ENCODE peak calls at places on chromosome 14, in ten cellular contexts. B is GM13976; K is CD8-positive, alpha-beta T cell; A is RWPE2; M is GM10248; C is H1; E is omental fat pad; S is stomach; J is ovary; H is A549. Q is an unnamed sample.

GRCh38 chr14:60349663-60350365 is 100.8 kb downstream of the PPM1A start:
- DNase-seq in A (no peak), B (peak; percentile 58), E (no peak), C (peak; percentile 57), J (peak; percentile 22), M (peak; percentile 54), S (peak; percentile 33), H (peak; percentile 56), K (no peak), Q (no peak)

GRCh38 chr14:71711131-71711530 is 221.1 kb upstream of the RGS6 start:
- DNase-seq in S (no peak), H (no peak), K (no peak), E (no peak), J (no peak), B (no peak), C (no peak), M (no peak), A (no peak), Q (no peak)

GRCh38 chr14:81829447-81829846 is 295.8 kb upstream of the SEL1L start:
- DNase-seq in M (no peak), K (no peak), A (peak; percentile 52), H (no peak), S (no peak), J (no peak), E (no peak), C (no peak), B (no peak), Q (peak; percentile 73)

GRCh38 chr14:85415015-85415712 is 114.8 kb upstream of the FLRT2 start:
- DNase-seq in H (peak; percentile 85), S (no peak), K (no peak), C (peak; percentile 45), E (no peak), A (peak; percentile 92), M (no peak), J (peak; percentile 64), B (no peak), Q (no peak)

GRCh38 chr14:90616313-90616712 is 199.9 kb downstream of the TTC7B start:
- DNase-seq in H (no peak), J (no peak), E (no peak), A (no peak), K (no peak), B (no peak), M (no peak), S (no peak), C (no peak), Q (no peak)

GRCh38 chr14:100471451-100472093 is 115.6 kb downstream of the BEGAIN start:
- DNase-seq in B (no peak), S (no peak), E (no peak), M (no peak), C (no peak), J (no peak), A (no peak), H (no peak), K (no peak), Q (no peak)

GRCh38 chr14:100192250-100192671 is 32.8 kb upstream of the DEGS2 start:
- DNase-seq in S (no peak), E (no peak), B (no peak), M (no peak), H (no peak), C (peak; percentile 55), K (no peak), A (no peak), J (peak; percentile 59), Q (no peak)

GRCh38 chr14:104876251-104876699 is 11.2 kb downstream of the CEP170B start:
- DNase-seq in J (no peak), S (no peak), H (peak; percentile 28), M (peak; percentile 71), B (peak; percentile 83), K (peak; percentile 28), C (peak; percentile 92), E (no peak), A (no peak), Q (no peak)

GRCh38 chr14:46250113-46250703 is 401.4 kb downstream of the RPL10L start:
- DNase-seq in J (no peak), B (peak; percentile 20), H (peak; percentile 0), C (no peak), A (no peak), K (no peak), S (no peak), M (no peak), E (no peak), Q (no peak)

GRCh38 chr14:87908591-87908990 is 84.4 kb downstream of the GALC start:
- DNase-seq in J (no peak), A (no peak), E (no peak), M (no peak), S (no peak), C (no peak), H (no peak), B (no peak), K (no peak), Q (no peak)

GRCh38 chr14:62847168-62847567 is 198.1 kb downstream of the KCNH5 start:
- DNase-seq in H (no peak), B (no peak), J (no peak), C (no peak), A (no peak), S (no peak), K (no peak), M (no peak), E (no peak), Q (no peak)

GRCh38 chr14:67879026-67879425 is 59.4 kb downstream of the RAD51B start:
- DNase-seq in C (no peak), E (no peak), B (no peak), M (no peak), J (no peak), S (no peak), A (no peak), H (no peak), K (no peak), Q (no peak)

GRCh38 chr14:69072584-69072983 is 80.3 kb downstream of the DCAF5 start:
- DNase-seq in S (no peak), C (no peak), E (no peak), H (no peak), K (no peak), J (no peak), B (no peak), A (no peak), M (no peak), Q (no peak)

GRCh38 chr14:67977468-67978034 is 158.0 kb downstream of the RAD51B start:
- DNase-seq in M (no peak), K (no peak), H (no peak), J (no peak), E (no peak), B (no peak), C (no peak), A (no peak), S (no peak), Q (no peak)

GRCh38 chr14:94936901-94937321 is 167.0 kb upstream of the GSC start:
- DNase-seq in B (no peak), S (peak; percentile 28), H (no peak), E (no peak), M (no peak), C (no peak), J (peak; percentile 48), K (no peak), A (no peak), Q (no peak)

GRCh38 chr14:93939304-93940229 is 12.4 kb downstream of the FAM181A start:
- DNase-seq in C (peak; percentile 99), M (peak; percentile 91), E (peak; percentile 72), B (peak; percentile 93), A (no peak), J (peak; percentile 47), S (peak; percentile 84), H (peak; percentile 84), K (peak; percentile 85), Q (no peak)

GRCh38 chr14:74512431-74512830 is 18.9 kb downstream of the ISCA2 start:
- DNase-seq in B (no peak), H (no peak), K (no peak), E (no peak), A (peak; percentile 28), S (no peak), M (no peak), C (no peak), J (no peak), Q (no peak)

GRCh38 chr14:25049127-25049558 is 804 bp downstream of the STXBP6 start:
- DNase-seq in S (no peak), J (no peak), A (no peak), K (no peak), M (no peak), C (peak; percentile 76), E (no peak), B (no peak), H (no peak), Q (no peak)

GRCh38 chr14:103613517-103613916 is 15.5 kb upstream of the KLC1 start:
- DNase-seq in H (no peak), M (no peak), B (no peak), S (no peak), E (no peak), A (no peak), K (no peak), J (no peak), C (no peak), Q (no peak)

GRCh38 chr14:28344381-28344780 is 422.2 kb upstream of the FOXG1 start:
- DNase-seq in S (no peak), B (no peak), J (no peak), C (no peak), A (no peak), K (no peak), E (no peak), H (no peak), M (no peak), Q (no peak)
- TF ChIP-seq CTCF in S (no peak), B (no peak), J (no peak), C (no peak), A (no peak), K (no peak), E (no peak), H (no peak), M (no peak), Q (no peak)

GRCh38 chr14:80493620-80494019 is 282.3 kb upstream of the DIO2 start:
- DNase-seq in K (no peak), M (no peak), J (no peak), C (no peak), E (no peak), S (no peak), A (no peak), B (no peak), H (no peak), Q (no peak)
- TF ChIP-seq CTCF in K (no peak), M (no peak), J (no peak), C (no peak), E (no peak), S (no peak), A (no peak), B (no peak), H (no peak), Q (no peak)

DNA sequence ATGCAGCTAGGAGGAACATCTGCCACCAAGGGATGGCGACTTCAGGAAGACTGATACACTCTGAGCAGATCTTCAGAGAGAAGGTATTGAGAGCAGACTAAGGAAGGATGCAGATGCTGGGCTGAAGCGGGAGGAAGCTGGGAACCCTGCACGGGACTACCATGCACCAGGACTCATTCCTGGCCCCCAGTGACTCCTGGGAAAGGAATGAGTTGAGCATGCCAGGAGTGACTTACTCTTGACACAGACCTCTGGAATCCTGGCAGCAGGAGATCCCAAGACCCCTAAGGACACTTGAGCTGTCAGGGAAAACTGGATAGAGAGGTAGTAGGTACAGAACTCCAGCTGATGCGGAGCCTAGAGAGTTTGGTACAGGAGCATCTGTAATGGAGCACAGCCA is 336.1 kb downstream of the RPS29 start:
- DNase-seq in C (no peak), B (no peak), M (no peak), K (no peak), S (no peak), A (no peak), E (no peak), J (no peak), H (no peak), Q (no peak)
- TF ChIP-seq CTCF in C (no peak), B (no peak), M (no peak), K (no peak), S (no peak), A (no peak), E (no peak), J (no peak), H (no peak), Q (no peak)

GRCh38 chr14:28703482-28703881 is 63.1 kb upstream of the FOXG1 start:
- DNase-seq in M (no peak), S (no peak), J (no peak), H (no peak), K (no peak), C (no peak), B (no peak), E (no peak), A (no peak), Q (no peak)
- TF ChIP-seq CTCF in M (no peak), S (no peak), J (no peak), H (no peak), K (no peak), C (no peak), B (no peak), E (no peak), A (no peak), Q (no peak)

Q was measured in chondrocyte.